ENCODE peak calls at places on chromosome 22, in four cellular contexts. Q, N, H and D are unnamed samples.

GRCh38 chr22:46758867-46759290 is 3.6 kb upstream of the TBC1D22A start:
- DNase-seq in N (no peak), H (peak; percentile 41), Q (peak; percentile 61), D (peak; percentile 30)

GRCh38 chr22:19042285-19043110 is 79.7 kb downstream of the DGCR2 start:
- DNase-seq in Q (no peak), H (no peak), N (no peak), D (no peak)

GRCh38 chr22:50139843-50140415 is 30.6 kb upstream of the PANX2 start:
- DNase-seq in N (no peak), H (no peak), Q (no peak), D (no peak)

GRCh38 chr22:43624144-43624998 is 187.7 kb downstream of the EFCAB6 start:
- DNase-seq in H (no peak), Q (peak; percentile 79), N (no peak), D (no peak)

GRCh38 chr22:32660292-32660691 is 141.2 kb upstream of the TIMP3 start:
- DNase-seq in Q (peak; percentile 54), H (peak; percentile 55), N (no peak), D (peak; percentile 41)

GRCh38 chr22:25403752-25404471 is 160.6 kb upstream of the GRK3 start:
- DNase-seq in H (peak; percentile 24), N (no peak), Q (no peak), D (no peak)

GRCh38 chr22:39243443-39244072 is 1.2 kb downstream of the PDGFB start:
- DNase-seq in H (no peak), Q (no peak), N (no peak), D (no peak)

GRCh38 chr22:45488764-45489370 is 13.8 kb upstream of the FBLN1 start:
- DNase-seq in N (no peak), H (no peak), Q (no peak), D (no peak)

GRCh38 chr22:22111267-22111751 is 128.7 kb upstream of the TOP3B start:
- DNase-seq in Q (peak; percentile 82), H (no peak), N (no peak), D (no peak)